ENCODE peak calls at places on chromosomes 4 and X, in eight cellular contexts. Y, Z, Q, G, U, M, R and B are unnamed samples.

GRCh38 chr4:79906996-79907395 is 166.0 kb downstream of the ANTXR2 start:
- DNase-seq in M (no peak), R (no peak), G (peak), Q (no peak), Z (no peak), U (no peak), Y (no peak), B (no peak)

GRCh38 chr4:102318105-102318504 is 27.2 kb downstream of the SLC39A8 start:
- DNase-seq in R (no peak), Y (no peak), M (no peak), U (no peak), Z (no peak), Q (no peak), G (no peak), B (no peak)

GRCh38 chr4:3463556-3464348 is 646 bp downstream of the DOK7 start:
- DNase-seq in Q (no peak), Y (no peak), U (no peak), M (no peak), G (no peak), Z (no peak), R (no peak), B (no peak)

GRCh38 chrX:103554687-103555417 is 30.5 kb upstream of the TCEAL4 start:
- DNase-seq in M (peak), Y (no peak), Z (peak), R (peak), G (peak), U (no peak), Q (no peak), B (no peak)

GRCh38 chrX:72100824-72101351 is 30.8 kb downstream of the RTL5 start:
- DNase-seq in Y (no peak), U (no peak), G (peak), R (no peak), Q (no peak), M (peak), Z (no peak), B (no peak)

GRCh38 chr4:4668355-4669210 is 126.7 kb upstream of the STX18 start:
- DNase-seq in R (no peak), Q (no peak), Y (no peak), M (no peak), G (no peak), Z (no peak), U (no peak), B (no peak)

GRCh38 chr4:52939325-52939724 is 77.2 kb downstream of the RASL11B start:
- DNase-seq in Q (no peak), M (no peak), G (no peak), Z (peak), Y (no peak), U (no peak), R (no peak), B (no peak)

GRCh38 chr4:149754526-149754925 is 61.1 kb downstream of the IQCM start:
- DNase-seq in Y (no peak), M (no peak), U (peak), G (no peak), Q (no peak), Z (peak), R (no peak), B (no peak)

GRCh38 chr4:141724646-141725045 is 88.3 kb downstream of the IL15 start:
- DNase-seq in Y (no peak), Z (no peak), U (peak), R (no peak), Q (no peak), M (no peak), G (no peak), B (no peak)

GRCh38 chr4:4995866-4996265 is 23.4 kb downstream of the CYTL1 start:
- DNase-seq in Y (no peak), M (no peak), Z (no peak), Q (no peak), G (no peak), R (no peak), U (no peak), B (no peak)

GRCh38 chr4:108425988-108426387 is 194.4 kb upstream of the RPL34 start:
- DNase-seq in M (no peak), Q (no peak), G (no peak), U (peak), Z (peak), Y (no peak), R (no peak), B (no peak)

GRCh38 chr4:145804134-145804533 is 124.2 kb downstream of the C4orf51 start:
- DNase-seq in Q (no peak), Y (no peak), M (no peak), U (peak), G (no peak), R (no peak), Z (peak), B (no peak)

GRCh38 chr4:53476232-53477037 is 99.0 kb downstream of the FIP1L1 start:
- DNase-seq in M (no peak), R (no peak), Q (no peak), U (peak), G (no peak), Z (peak), Y (no peak), B (no peak)

GRCh38 chr4:37453361-37454262 is 209.1 kb downstream of the NWD2 start:
- DNase-seq in U (peak), Z (peak), Y (no peak), Q (no peak), G (no peak), M (no peak), R (peak), B (peak)

GRCh38 chr4:13920901-13921300 is 293.4 kb upstream of the BOD1L1 start:
- DNase-seq in Z (peak), M (no peak), G (no peak), R (no peak), Q (peak), U (peak), Y (no peak), B (peak)

GRCh38 chr4:44927361-44928061 is 201.2 kb upstream of the GNPDA2 start:
- DNase-seq in Y (no peak), G (peak), Z (peak), U (peak), M (no peak), R (no peak), Q (no peak), B (no peak)